ENCODE peak calls at places on chromosome 2, in seven cellular contexts. B is psoas muscle, A is kidney epithelial cell, T is posterior vena cava, G is LoVo, Z is uterus, X is GM13976. U is an unnamed sample.

GRCh38 chr2:224882291-224883171 is 159.7 kb downstream of the DOCK10 start:
- DNase-seq in A (peak), B (no peak), G (no peak), Z (no peak), X (no peak), T (no peak), U (no peak)

GRCh38 chr2:164667566-164667965 is 46.3 kb upstream of the GRB14 start:
- DNase-seq in B (no peak), A (no peak), X (no peak), T (no peak), G (no peak), Z (no peak), U (no peak)

GRCh38 chr2:6523476-6523875 is 342.2 kb downstream of the CMPK2 start:
- DNase-seq in G (no peak), X (no peak), A (no peak), T (no peak), Z (no peak), B (no peak), U (no peak)

GRCh38 chr2:69143726-69144360 is 130.9 kb downstream of the ANTXR1 start:
- DNase-seq in X (no peak), T (no peak), G (no peak), A (no peak), Z (no peak), B (no peak), U (no peak)

GRCh38 chr2:189837336-189837735 is 53.1 kb downstream of the PMS1 start:
- DNase-seq in X (no peak), T (no peak), A (no peak), Z (no peak), G (no peak), B (no peak), U (no peak)

GRCh38 chr2:218904176-218904575 is 23.5 kb downstream of the WNT10A start:
- DNase-seq in X (no peak), B (no peak), T (no peak), G (no peak), A (no peak), Z (no peak), U (no peak)

GRCh38 chr2:215773728-215774127 is 239.6 kb downstream of the MREG start:
- DNase-seq in T (peak), Z (no peak), B (no peak), X (no peak), G (no peak), A (peak), U (no peak)

GRCh38 chr2:102618452-102619413 is 620 bp upstream of the SLC9A2 start:
- DNase-seq in T (peak), G (peak), A (no peak), Z (no peak), B (no peak), X (peak), U (peak)

GRCh38 chr2:65919579-65920188 is 487.3 kb upstream of the SPRED2 start:
- DNase-seq in Z (no peak), G (no peak), B (no peak), T (no peak), X (no peak), A (no peak), U (no peak)

GRCh38 chr2:239256297-239256696 is 144.5 kb downstream of the HDAC4 start:
- DNase-seq in A (no peak), B (peak), X (no peak), G (no peak), T (peak), Z (no peak), U (no peak)